ENCODE peak calls at places on chromosomes 11 and 22, in four cellular contexts. X is stimulated activated effector memory CD8-positive, alpha-beta T cell treated with anti-CD3 and anti-CD28 coated beads, Interleukin-12 subunit alpha, Interleukin-12 subunit beta, amount 100 ng/mL, for 72 hours; T is psoas muscle; P is upper lobe of right lung. L is an unnamed sample.

GRCh38 chr11:61061081-61061826 is 41.0 kb upstream of the CD5 start:
- ATAC-seq in T (no peak), P (peak), X (peak), L (peak)

GRCh38 chr11:132114185-132114584 is 743.8 kb downstream of the NTM start:
- ATAC-seq in P (peak), X (no peak), T (peak), L (no peak)

GRCh38 chr11:71154406-71154805 is 98.0 kb downstream of the SHANK2 start:
- ATAC-seq in X (no peak), T (no peak), P (no peak), L (no peak)

GRCh38 chr11:63866211-63866610 is 27.3 kb downstream of the MARK2 start:
- ATAC-seq in X (peak), P (peak), T (no peak), L (peak)

GRCh38 chr22:46402505-46402904 is 67.0 kb downstream of the TRMU start:
- ATAC-seq in T (no peak), X (peak), P (no peak), L (no peak)

GRCh38 chr11:34616086-34616485 is 4.8 kb upstream of the EHF start:
- ATAC-seq in P (no peak), T (no peak), X (no peak), L (no peak)

GRCh38 chr11:12414641-12415040 is 37.3 kb downstream of the PARVA start:
- ATAC-seq in T (no peak), P (no peak), X (no peak), L (no peak)

GRCh38 chr11:115585361-115586024 is 81.3 kb upstream of the CADM1 start:
- ATAC-seq in X (peak), P (no peak), T (no peak), L (peak)

GRCh38 chr11:21988477-21988876 is 204.4 kb upstream of the ANO5 start:
- ATAC-seq in P (no peak), T (no peak), X (no peak), L (no peak)

GRCh38 chr11:46845440-46845739 is 690 bp downstream of the CKAP5 start:
- ATAC-seq in T (no peak), P (no peak), X (no peak), L (no peak)

GRCh38 chr11:130648601-130649000 is 200.2 kb downstream of the ADAMTS15 start:
- ATAC-seq in P (no peak), X (no peak), T (peak), L (no peak)

GRCh38 chr11:19980957-19981669 is 179.2 kb downstream of the DBX1 start:
- ATAC-seq in T (peak), P (peak), X (no peak), L (no peak)

GRCh38 chr22:22772396-22772795 is 115.2 kb upstream of the IGLL5 start:
- ATAC-seq in T (no peak), X (no peak), P (no peak), L (no peak)

GRCh38 chr11:75721852-75722668 is 4.4 kb downstream of the MOGAT2 start:
- ATAC-seq in P (no peak), T (no peak), X (no peak), L (no peak)